ENCODE peak calls at places on chromosome 7, in five cellular contexts. One of them, this sample, is unnamed.

GRCh38 chr7:45687721-45688120 is 113.6 kb downstream of the ADCY1 start:
- DNase-seq in prostate gland: no peak
- DNase-seq in endothelial cell of umbilical vein: no peak
- DNase-seq in spleen: peak; percentile 56
- DNase-seq in HCT116: no peak
- DNase-seq in this sample: no peak

GRCh38 chr7:97871659-97872024 is 566 bp downstream of the ASNS start:
- DNase-seq in HCT116: no peak
- DNase-seq in prostate gland: peak; percentile 10
- DNase-seq in spleen: no peak
- DNase-seq in endothelial cell of umbilical vein: no peak
- DNase-seq in this sample: no peak

GRCh38 chr7:44631458-44632115 is 25.2 kb downstream of the OGDH start:
- DNase-seq in HCT116: no peak
- DNase-seq in endothelial cell of umbilical vein: peak; percentile 72
- DNase-seq in spleen: no peak
- DNase-seq in prostate gland: no peak
- DNase-seq in this sample: no peak

GRCh38 chr7:70289067-70289466 is 690.8 kb downstream of the AUTS2 start:
- DNase-seq in spleen: no peak
- DNase-seq in prostate gland: no peak
- DNase-seq in endothelial cell of umbilical vein: no peak
- DNase-seq in HCT116: no peak
- DNase-seq in this sample: no peak

GRCh38 chr7:30135551-30136271 is 925 bp downstream of the MTURN start:
- DNase-seq in prostate gland: peak; percentile 44
- DNase-seq in spleen: peak; percentile 93
- DNase-seq in HCT116: no peak
- DNase-seq in endothelial cell of umbilical vein: peak; percentile 38
- DNase-seq in this sample: peak; percentile 63

GRCh38 chr7:15916666-15917388 is 230.3 kb upstream of the MEOX2 start:
- DNase-seq in HCT116: no peak
- DNase-seq in prostate gland: no peak
- DNase-seq in endothelial cell of umbilical vein: no peak
- DNase-seq in spleen: no peak
- DNase-seq in this sample: no peak

GRCh38 chr7:45082031-45082830 is 6.5 kb downstream of the NACAD start:
- DNase-seq in endothelial cell of umbilical vein: no peak
- DNase-seq in HCT116: no peak
- DNase-seq in prostate gland: no peak
- DNase-seq in spleen: no peak
- DNase-seq in this sample: no peak

GRCh38 chr7:90988523-90988922 is 275.7 kb upstream of the FZD1 start:
- DNase-seq in spleen: no peak
- DNase-seq in endothelial cell of umbilical vein: no peak
- DNase-seq in prostate gland: no peak
- DNase-seq in HCT116: no peak
- DNase-seq in this sample: no peak

GRCh38 chr7:45970454-45970853 is 49.4 kb upstream of the IGFBP3 start:
- DNase-seq in prostate gland: no peak
- DNase-seq in HCT116: no peak
- DNase-seq in endothelial cell of umbilical vein: no peak
- DNase-seq in spleen: no peak
- DNase-seq in this sample: no peak

GRCh38 chr7:70092314-70093303 is 494.3 kb downstream of the AUTS2 start:
- DNase-seq in HCT116: no peak
- DNase-seq in spleen: no peak
- DNase-seq in endothelial cell of umbilical vein: no peak
- DNase-seq in prostate gland: no peak
- DNase-seq in this sample: no peak

GRCh38 chr7:16883918-16884317 is 2.1 kb upstream of the AGR3 start:
- DNase-seq in spleen: no peak
- DNase-seq in endothelial cell of umbilical vein: no peak
- DNase-seq in HCT116: no peak
- DNase-seq in prostate gland: no peak
- DNase-seq in this sample: no peak

GRCh38 chr7:135664046-135664589 is 1.8 kb downstream of the STMP1 start:
- DNase-seq in spleen: no peak
- DNase-seq in prostate gland: no peak
- DNase-seq in endothelial cell of umbilical vein: no peak
- DNase-seq in HCT116: no peak
- DNase-seq in this sample: no peak

GRCh38 chr7:98238976-98239375 is 13.1 kb downstream of the TECPR1 start:
- DNase-seq in prostate gland: no peak
- DNase-seq in endothelial cell of umbilical vein: no peak
- DNase-seq in HCT116: no peak
- DNase-seq in spleen: no peak
- DNase-seq in this sample: no peak

GRCh38 chr7:1856161-1856965 is 186.3 kb downstream of the ELFN1 start:
- DNase-seq in spleen: peak; percentile 64
- DNase-seq in HCT116: no peak
- DNase-seq in endothelial cell of umbilical vein: no peak
- DNase-seq in prostate gland: no peak
- DNase-seq in this sample: no peak

GRCh38 chr7:1857487-1858425 is 187.7 kb downstream of the ELFN1 start:
- DNase-seq in prostate gland: no peak
- DNase-seq in spleen: peak; percentile 66
- DNase-seq in HCT116: no peak
- DNase-seq in endothelial cell of umbilical vein: no peak
- DNase-seq in this sample: no peak

GRCh38 chr7:1859266-1860035 is 189.4 kb downstream of the ELFN1 start:
- DNase-seq in endothelial cell of umbilical vein: no peak
- DNase-seq in spleen: peak; percentile 64
- DNase-seq in HCT116: no peak
- DNase-seq in prostate gland: no peak
- DNase-seq in this sample: no peak

GRCh38 chr7:1856966-1857441 is 186.9 kb downstream of the ELFN1 start:
- DNase-seq in endothelial cell of umbilical vein: no peak
- DNase-seq in prostate gland: no peak
- DNase-seq in HCT116: no peak
- DNase-seq in spleen: peak; percentile 74
- DNase-seq in this sample: no peak

DNA sequence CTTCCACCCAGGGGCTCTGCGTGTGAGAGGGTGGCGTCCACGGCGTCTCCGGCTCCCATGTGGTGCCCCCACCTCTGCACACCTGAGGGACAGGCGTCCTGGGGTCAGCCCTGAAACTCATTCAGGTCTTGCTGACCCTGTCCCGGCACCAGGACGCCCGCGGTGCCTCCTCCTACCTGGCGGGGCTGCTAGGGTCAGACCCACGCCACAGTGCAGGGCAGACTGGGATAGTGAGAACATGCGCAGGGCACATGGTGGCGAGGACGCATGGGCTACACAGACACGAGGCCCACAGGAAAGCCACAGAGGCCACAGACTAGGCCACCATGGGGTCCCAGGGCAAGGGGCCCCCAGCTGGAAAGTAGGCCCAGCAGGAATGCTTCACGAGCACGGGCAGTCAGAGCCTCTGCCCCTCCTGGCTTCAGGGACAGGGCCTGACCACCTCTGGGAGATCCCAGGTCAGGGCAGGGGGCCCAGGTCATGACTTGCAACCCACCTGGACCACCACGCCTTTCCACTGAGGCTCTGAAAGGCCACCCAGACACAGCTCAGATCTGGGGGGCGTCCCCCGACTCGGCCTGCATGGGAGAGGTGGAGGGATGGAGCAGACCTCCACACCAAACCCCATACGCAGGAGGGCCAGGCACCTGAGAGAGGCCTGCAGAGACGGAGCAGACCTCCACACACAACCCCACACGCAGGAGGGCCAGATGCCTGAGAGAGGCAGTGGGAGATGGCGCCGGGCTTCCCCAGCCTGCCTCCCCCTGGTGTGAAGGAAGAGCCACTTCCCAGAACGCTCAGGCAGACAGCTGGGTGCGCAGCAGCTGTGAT is 188.6 kb downstream of the ELFN1 start:
- DNase-seq in endothelial cell of umbilical vein: no peak
- DNase-seq in prostate gland: no peak
- DNase-seq in spleen: peak; percentile 73
- DNase-seq in HCT116: no peak
- DNase-seq in this sample: no peak
- H3K4me1 ChIP-seq in endothelial cell of umbilical vein: no peaks in the 10 kb centered on the region
- H3K4me1 ChIP-seq in prostate gland: no peaks in the 10 kb centered on the region
- H3K4me1 ChIP-seq in spleen: no peaks in the 10 kb centered on the region
- H3K4me1 ChIP-seq in HCT116: no peaks in the 10 kb centered on the region
- H3K4me1 ChIP-seq in this sample: no peaks in the 10 kb centered on the region

DNA sequence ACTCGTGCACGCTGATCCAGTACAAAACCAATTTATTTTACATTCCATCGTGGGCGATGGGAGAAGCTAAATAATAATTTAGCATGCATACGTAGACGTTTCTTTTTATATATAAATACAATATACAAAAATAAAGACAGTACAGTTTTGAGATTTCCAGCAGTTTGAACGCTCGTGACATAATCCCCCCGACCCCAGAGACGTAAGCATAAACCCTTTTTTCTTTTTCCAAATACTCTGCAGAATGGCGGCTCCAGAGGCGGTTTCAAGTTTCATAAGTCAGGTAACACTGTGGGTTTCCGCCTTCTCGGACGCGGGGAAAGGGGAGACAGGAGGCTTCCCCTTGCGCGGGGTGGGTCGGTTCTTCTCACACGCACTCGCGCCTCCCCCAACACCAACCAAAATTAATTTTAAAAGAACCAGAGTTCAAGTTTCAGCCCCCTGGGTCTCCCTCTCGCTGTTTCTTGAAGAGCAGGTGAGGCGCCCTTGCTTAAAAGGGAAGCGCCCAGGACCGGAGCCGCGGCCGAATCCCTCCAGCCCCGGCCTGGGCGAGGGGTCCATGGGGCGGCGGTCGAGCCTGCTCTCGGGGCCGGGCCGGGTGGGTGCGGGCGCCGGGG is 5.5 kb downstream of the MNX1 start:
- DNase-seq in prostate gland: no peak
- DNase-seq in HCT116: no peak
- DNase-seq in spleen: no peak
- DNase-seq in endothelial cell of umbilical vein: no peak
- DNase-seq in this sample: no peak
- TF ChIP-seq POLR2A in prostate gland: no peak
- TF ChIP-seq POLR2A in HCT116: no peak
- TF ChIP-seq POLR2A in spleen: no peak
- TF ChIP-seq POLR2A in endothelial cell of umbilical vein: no peak
- TF ChIP-seq POLR2A in this sample: no peak

GRCh38 chr7:131250331-131250730 is 77.3 kb upstream of the MKLN1 start:
- DNase-seq in prostate gland: no peak
- DNase-seq in spleen: no peak
- DNase-seq in endothelial cell of umbilical vein: no peak
- DNase-seq in HCT116: no peak
- DNase-seq in this sample: no peak
- TF ChIP-seq POLR2AphosphoS5 in prostate gland: no peak
- TF ChIP-seq POLR2AphosphoS5 in spleen: no peak
- TF ChIP-seq POLR2AphosphoS5 in endothelial cell of umbilical vein: no peak
- TF ChIP-seq POLR2AphosphoS5 in HCT116: no peak
- TF ChIP-seq POLR2AphosphoS5 in this sample: no peak

GRCh38 chr7:51128545-51129466 is 187.8 kb downstream of the COBL start:
- DNase-seq in endothelial cell of umbilical vein: no peak
- DNase-seq in prostate gland: no peak
- DNase-seq in spleen: no peak
- DNase-seq in HCT116: no peak
- DNase-seq in this sample: no peak
- H3K4me1 ChIP-seq in endothelial cell of umbilical vein: peaks cover 3% of the 10 kb centered on the region
- H3K4me1 ChIP-seq in prostate gland: peaks cover 4% of the 10 kb centered on the region
- H3K4me1 ChIP-seq in spleen: no peaks in the 10 kb centered on the region
- H3K4me1 ChIP-seq in HCT116: peaks cover 4% of the 10 kb centered on the region
- H3K4me1 ChIP-seq in this sample: no peaks in the 10 kb centered on the region

DNA sequence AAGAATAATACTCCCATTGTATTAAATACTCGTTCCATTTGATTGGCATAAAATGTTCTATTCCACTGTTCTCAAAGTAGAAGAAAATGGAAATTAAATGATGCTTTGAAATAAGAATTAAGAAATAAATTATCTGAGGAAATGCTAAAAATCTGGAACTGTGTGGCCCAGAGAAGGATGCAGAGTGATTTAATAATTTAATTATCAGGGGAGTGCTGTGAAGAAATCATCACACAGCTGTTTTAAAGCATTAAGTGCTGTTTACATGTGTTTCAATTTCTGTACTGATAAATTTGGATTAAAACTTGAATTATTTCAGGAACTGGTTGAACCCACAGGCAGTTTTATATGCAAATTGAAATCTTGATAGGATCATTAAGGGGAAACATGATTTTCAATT is 56.4 kb downstream of the COL28A1 start:
- DNase-seq in endothelial cell of umbilical vein: no peak
- DNase-seq in spleen: no peak
- DNase-seq in HCT116: no peak
- DNase-seq in prostate gland: no peak
- DNase-seq in this sample: no peak
- TF ChIP-seq POLR2A in endothelial cell of umbilical vein: no peak
- TF ChIP-seq POLR2A in spleen: no peak
- TF ChIP-seq POLR2A in HCT116: no peak
- TF ChIP-seq POLR2A in prostate gland: no peak
- TF ChIP-seq POLR2A in this sample: no peak

GRCh38 chr7:65006094-65006992 is at the start of gene ERV3-1:
- DNase-seq in prostate gland: peak; percentile 97
- DNase-seq in HCT116: peak; percentile 91
- DNase-seq in spleen: peak; percentile 97
- DNase-seq in endothelial cell of umbilical vein: peak; percentile 95
- DNase-seq in this sample: peak; percentile 95
- TF ChIP-seq POLR2AphosphoS5 in prostate gland: peak; percentile 96
- TF ChIP-seq POLR2AphosphoS5 in HCT116: peak; percentile 96
- TF ChIP-seq POLR2AphosphoS5 in spleen: peak; percentile 94
- TF ChIP-seq POLR2AphosphoS5 in endothelial cell of umbilical vein: peak; percentile 78
- TF ChIP-seq POLR2AphosphoS5 in this sample: peak; percentile 96